ENCODE peak calls at places on chromosomes 4 and X, in eight cellular contexts. U, H, P, I, E, B, J and O are unnamed samples.

GRCh38 chrX:36431819-36432218 is 512.3 kb downstream of the CFAP47 start:
- DNase-seq in J (no peak), I (no peak), P (no peak), B (no peak), E (no peak), H (no peak), U (no peak), O (no peak)

GRCh38 chr4:164252286-164252685 is 501.6 kb upstream of the SMIM31 start:
- DNase-seq in J (no peak), I (no peak), U (no peak), B (no peak), E (no peak), H (no peak), P (no peak), O (no peak)

GRCh38 chrX:15567886-15568616 is 32.7 kb downstream of the ACE2 start:
- DNase-seq in U (no peak), B (no peak), J (no peak), H (no peak), E (no peak), P (no peak), I (no peak), O (no peak)

GRCh38 chr4:83114576-83114975 is at the start of gene PLAC8:
- DNase-seq in E (no peak), J (no peak), P (peak; percentile 51), B (no peak), H (no peak), I (no peak), U (peak; percentile 73), O (no peak)

GRCh38 chr4:151403656-151404055 is 5.3 kb upstream of the FHIP1A start:
- DNase-seq in E (no peak), J (no peak), U (no peak), B (no peak), H (no peak), P (no peak), I (no peak), O (no peak)

GRCh38 chr4:69888336-69888735 is 28.4 kb upstream of the SULT1E1 start:
- DNase-seq in U (no peak), H (no peak), P (no peak), I (no peak), J (no peak), E (no peak), B (no peak), O (no peak)

GRCh38 chr4:118352843-118353373 is at the start of gene PRSS12:
- DNase-seq in E (peak; percentile 60), I (peak; percentile 57), P (peak; percentile 77), J (peak; percentile 22), U (peak; percentile 85), H (peak; percentile 75), B (peak; percentile 46), O (peak; percentile 97)

GRCh38 chr4:39729557-39729956 is 31.6 kb downstream of the UBE2K start:
- DNase-seq in I (no peak), U (no peak), E (peak; percentile 43), H (no peak), J (no peak), B (no peak), P (no peak), O (no peak)

GRCh38 chrX:74911494-74911893 is 13.8 kb downstream of the NEXMIF start:
- DNase-seq in J (no peak), P (no peak), B (no peak), I (no peak), E (no peak), U (no peak), H (no peak), O (no peak)

GRCh38 chr4:53563824-53564223 is 27.5 kb downstream of the LNX1 start:
- DNase-seq in P (no peak), E (no peak), H (no peak), B (no peak), I (no peak), U (no peak), J (no peak), O (no peak)

GRCh38 chrX:138775501-138775900 is 64.0 kb upstream of the FGF13 start:
- DNase-seq in U (no peak), J (no peak), P (no peak), E (no peak), I (no peak), B (no peak), H (no peak), O (no peak)

GRCh38 chr4:177480796-177481195 is 38.6 kb upstream of the AGA start:
- DNase-seq in P (no peak), H (no peak), U (no peak), J (no peak), B (no peak), I (no peak), E (no peak), O (no peak)

GRCh38 chrX:49199315-49199595 is 738 bp downstream of the SYP start:
- DNase-seq in U (no peak), H (no peak), E (no peak), I (no peak), P (no peak), B (no peak), J (no peak), O (no peak)

GRCh38 chrX:20042221-20042620 is 51.4 kb upstream of the BCLAF3 start:
- DNase-seq in J (no peak), U (no peak), P (no peak), H (no peak), I (no peak), B (no peak), E (no peak), O (no peak)

GRCh38 chr4:153222790-153223417 is 18.7 kb downstream of the TRIM2 start:
- DNase-seq in I (no peak), E (peak; percentile 69), U (peak; percentile 62), P (peak; percentile 62), B (peak; percentile 60), H (peak; percentile 77), J (peak; percentile 48), O (peak; percentile 41)

GRCh38 chrX:4588056-4588455 is 874.6 kb upstream of the PRKX start:
- DNase-seq in H (no peak), P (no peak), B (no peak), U (no peak), I (no peak), E (no peak), J (no peak), O (no peak)

GRCh38 chr4:5381981-5382441 is 326.3 kb downstream of the EVC2 start:
- DNase-seq in J (no peak), P (no peak), I (no peak), B (no peak), H (no peak), U (no peak), E (no peak), O (no peak)

GRCh38 chr4:118215826-118216225 is 137.0 kb downstream of the PRSS12 start:
- DNase-seq in E (no peak), P (no peak), J (no peak), I (no peak), B (no peak), U (no peak), H (no peak), O (no peak)

GRCh38 chr4:165355900-165356300 is 22.9 kb upstream of the CPE start:
- DNase-seq in B (no peak), I (peak; percentile 59), H (no peak), U (no peak), J (no peak), P (no peak), E (peak; percentile 55), O (no peak)

GRCh38 chrX:39000802-39001201 is 199.5 kb downstream of the MID1IP1 start:
- DNase-seq in U (no peak), I (no peak), J (no peak), E (no peak), B (no peak), H (no peak), P (no peak), O (no peak)

GRCh38 chrX:73916931-73917657 is 354.1 kb downstream of the CHIC1 start:
- DNase-seq in J (no peak), P (no peak), E (peak; percentile 16), H (no peak), U (no peak), I (peak; percentile 4), B (no peak), O (no peak)

GRCh38 chr4:119731146-119731742 is 102.6 kb upstream of the PDE5A start:
- DNase-seq in E (no peak), J (no peak), H (no peak), U (no peak), P (no peak), I (no peak), B (no peak), O (no peak)

GRCh38 chrX:136541294-136541693 is 9.3 kb downstream of the VGLL1 start:
- DNase-seq in I (no peak), P (no peak), U (no peak), E (no peak), H (no peak), J (no peak), B (no peak), O (no peak)

GRCh38 chrX:136538811-136539210 is 6.8 kb downstream of the VGLL1 start:
- DNase-seq in J (no peak), P (no peak), I (no peak), B (no peak), H (no peak), U (no peak), E (no peak), O (no peak)

GRCh38 chrX:136542281-136542680 is 10.3 kb downstream of the VGLL1 start:
- DNase-seq in I (no peak), U (no peak), B (no peak), H (no peak), P (no peak), J (no peak), E (no peak), O (no peak)

DNA sequence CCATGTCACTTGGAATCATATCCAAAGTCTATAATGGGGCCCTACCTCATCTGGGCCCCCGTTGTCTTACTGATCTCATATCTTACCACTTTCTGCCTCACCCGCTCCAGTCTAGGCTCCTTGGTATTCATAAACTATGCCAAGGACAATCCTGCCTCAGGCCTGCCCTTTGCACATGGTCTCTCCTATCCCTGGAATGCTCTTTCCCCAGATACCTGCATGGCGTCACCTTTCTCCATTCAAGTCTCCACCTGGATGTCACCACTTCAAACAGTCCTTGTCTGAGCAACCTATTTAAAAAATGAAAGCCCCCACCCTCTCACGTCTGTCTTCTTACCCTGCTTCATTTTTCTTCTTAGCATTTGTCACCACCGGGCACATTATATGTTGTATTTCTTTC is 8.2 kb downstream of the VGLL1 start:
- DNase-seq in H (no peak), I (no peak), U (no peak), P (no peak), B (no peak), E (no peak), J (no peak), O (no peak)
- H3K4me3 ChIP-seq in H (no peak overlapping the region), I (no peak overlapping the region), U (no peak overlapping the region), P (no peak overlapping the region), B (no peak overlapping the region), E (no peak overlapping the region), J (no peak overlapping the region), O (no peak overlapping the region)

GRCh38 chrX:118975831-118976598 is 1.6 kb downstream of the LONRF3 start:
- DNase-seq in J (peak; percentile 84), P (peak; percentile 66), I (no peak), E (peak; percentile 90), B (peak; percentile 91), U (peak; percentile 78), H (peak; percentile 83), O (peak; percentile 96)
- TF ChIP-seq POLR2A in J (peak; percentile 51), P (no peak), I (no peak), E (no peak), B (peak; percentile 39), U (peak; percentile 15), H (no peak), O (peak; percentile 40)

GRCh38 chrX:83916525-83916924 is 55.6 kb downstream of the CYLC1 start:
- DNase-seq in E (peak; percentile 1), H (no peak), I (no peak), J (no peak), P (no peak), U (peak; percentile 8), B (no peak), O (no peak)
- TF ChIP-seq CTCF in E (no peak), H (no peak), I (no peak), J (no peak), P (no peak), U (no peak), B (no peak), O (no peak)

GRCh38 chr4:121764702-121765367 is at the start of gene SMIM43:
- DNase-seq in H (no peak), B (no peak), P (no peak), E (no peak), I (no peak), J (no peak), U (no peak), O (no peak)
- H3K4me3 ChIP-seq in H (peak within 1 kb of the TSS; percentile 44), B (peak within 1 kb of the TSS; percentile 6), P (peak within 1 kb of the TSS; percentile 34), E (peak within 1 kb of the TSS; percentile 32), I (no peak within 1 kb of the TSS), J (peak within 1 kb of the TSS; percentile 16), U (no peak within 1 kb of the TSS), O (peak within 1 kb of the TSS; percentile 37)